ENCODE peak calls at places on chromosome 1, in six cellular contexts. O is mesenchymal stem cell, R is neuronal stem cell, B is trophoblast cell, U is mesendoderm, C is H1. S is an unnamed sample.
A peak's percentile ranks its signal among the peaks of the same experiment; 100 is the strongest.

GRCh38 chr1:65050735-65051134 is 84.4 kb upstream of the JAK1 start:
- DNase-seq in O (no peak), R (no peak), B (no peak), U (no peak), C (no peak), S (no peak)

GRCh38 chr1:25095635-25096200 is 136.6 kb downstream of the SYF2 start:
- DNase-seq in O (no peak), R (no peak), B (no peak), U (no peak), C (no peak), S (no peak)

GRCh38 chr1:150562384-150563339 is 13.5 kb downstream of the ADAMTSL4 start:
- DNase-seq in O (peak; percentile 73), R (no peak), B (peak; percentile 74), U (no peak), C (no peak), S (no peak)

GRCh38 chr1:2777428-2778219 is 23.9 kb downstream of the TTC34 start:
- DNase-seq in O (no peak), R (no peak), B (no peak), U (no peak), C (no peak), S (no peak)

GRCh38 chr1:64680601-64681000 is 64.3 kb upstream of the RAVER2 start:
- DNase-seq in O (no peak), R (no peak), B (no peak), U (no peak), C (no peak), S (no peak)

GRCh38 chr1:3454811-3455618 is 550 bp downstream of the ARHGEF16 start:
- DNase-seq in O (peak; percentile 14), R (peak; percentile 50), B (peak; percentile 55), U (peak; percentile 88), C (peak; percentile 85), S (no peak)

GRCh38 chr1:237794071-237794470 is 96.7 kb downstream of the ZP4 start:
- DNase-seq in O (no peak), R (no peak), B (peak; percentile 26), U (no peak), C (no peak), S (no peak)

GRCh38 chr1:16630661-16631247 is 17.4 kb upstream of the NBPF1 start:
- DNase-seq in O (no peak), R (no peak), B (no peak), U (no peak), C (peak; percentile 70), S (no peak)

GRCh38 chr1:234473123-234473522 is 5.9 kb downstream of the TARBP1 start:
- DNase-seq in O (peak; percentile 66), R (no peak), B (no peak), U (no peak), C (no peak), S (no peak)

GRCh38 chr1:225766967-225767413 is 10.6 kb upstream of the SRP9 start:
- DNase-seq in O (peak; percentile 81), R (no peak), B (no peak), U (no peak), C (no peak), S (peak; percentile 90)

GRCh38 chr1:217076902-217077301 is 353.7 kb upstream of the ESRRG start:
- DNase-seq in O (peak; percentile 67), R (no peak), B (no peak), U (no peak), C (no peak), S (peak; percentile 77)

GRCh38 chr1:91708691-91709090 is 177.3 kb downstream of the TGFBR3 start:
- DNase-seq in O (no peak), R (no peak), B (no peak), U (no peak), C (no peak), S (no peak)

GRCh38 chr1:36456391-36456928 is 6.2 kb upstream of the OSCP1 start:
- DNase-seq in O (no peak), R (no peak), B (no peak), U (no peak), C (no peak), S (no peak)

GRCh38 chr1:36913523-36914060 is 120.7 kb downstream of the GRIK3 start:
- DNase-seq in O (no peak), R (no peak), B (no peak), U (peak; percentile 40), C (no peak), S (no peak)

GRCh38 chr1:53079251-53079650 is 17.2 kb downstream of the PODN start:
- DNase-seq in O (no peak), R (no peak), B (no peak), U (no peak), C (no peak), S (no peak)

GRCh38 chr1:81752840-81753239 is 47.9 kb upstream of the ADGRL2 start:
- DNase-seq in O (no peak), R (no peak), B (no peak), U (no peak), C (no peak), S (no peak)

GRCh38 chr1:205543351-205544305 is 39.2 kb downstream of the CDK18 start:
- DNase-seq in O (peak; percentile 69), R (peak; percentile 76), B (peak; percentile 69), U (peak; percentile 95), C (peak; percentile 80), S (peak; percentile 82)

GRCh38 chr1:2050793-2051682 is 827 bp downstream of the PRKCZ start:
- DNase-seq in O (no peak), R (no peak), B (peak; percentile 50), U (peak; percentile 33), C (no peak), S (no peak)

GRCh38 chr1:47226121-47226977 is 5.7 kb downstream of the TAL1 start:
- DNase-seq in O (no peak), R (no peak), B (no peak), U (no peak), C (no peak), S (no peak)
- H3K4me3 ChIP-seq in O (no peak overlapping the region), R (no peak overlapping the region), B (no peak overlapping the region), U (no peak overlapping the region), C (peak overlapping the region; percentile 54), S (no peak overlapping the region)

GRCh38 chr1:244971524-244972216 is 107.3 kb upstream of the HNRNPU start:
- DNase-seq in O (no peak), R (no peak), B (peak; percentile 38), U (no peak), C (no peak), S (no peak)
- H4K8ac ChIP-seq in O (no peak overlapping the region), R (no peak overlapping the region), B (no peak overlapping the region), U (no peak overlapping the region), C (no peak overlapping the region), S (peak overlapping the region; percentile 95)

GRCh38 chr1:164590592-164590991 is 31.6 kb downstream of the PBX1 start:
- DNase-seq in O (no peak), R (no peak), B (no peak), U (no peak), C (no peak), S (no peak)

GRCh38 chr1:164587617-164588367 is 28.8 kb downstream of the PBX1 start:
- DNase-seq in O (no peak), R (no peak), B (no peak), U (no peak), C (no peak), S (no peak)

GRCh38 chr1:164588388-164589341 is 29.7 kb downstream of the PBX1 start:
- DNase-seq in O (peak; percentile 83), R (peak; percentile 88), B (no peak), U (peak; percentile 84), C (no peak), S (peak; percentile 77)

GRCh38 chr1:164589961-164590507 is 31.1 kb downstream of the PBX1 start:
- DNase-seq in O (no peak), R (no peak), B (no peak), U (peak; percentile 75), C (no peak), S (no peak)

GRCh38 chr1:164589408-164589807 is 30.4 kb downstream of the PBX1 start:
- DNase-seq in O (no peak), R (no peak), B (no peak), U (no peak), C (no peak), S (no peak)
- H3K4me3 ChIP-seq in O (no peak overlapping the region), R (no peak overlapping the region), B (no peak overlapping the region), U (no peak overlapping the region), C (peak overlapping the region; percentile 51), S (no peak overlapping the region)

GRCh38 chr1:4652631-4653327 is 1.6 kb upstream of the AJAP1 start:
- DNase-seq in O (peak; percentile 22), R (peak; percentile 62), B (peak; percentile 68), U (peak; percentile 74), C (peak; percentile 91), S (no peak)

GRCh38 chr1:4650981-4651380 is 3.4 kb upstream of the AJAP1 start:
- DNase-seq in O (no peak), R (no peak), B (no peak), U (peak; percentile 54), C (no peak), S (no peak)

GRCh38 chr1:4648657-4649056 is 5.8 kb upstream of the AJAP1 start:
- DNase-seq in O (no peak), R (no peak), B (no peak), U (no peak), C (no peak), S (no peak)

GRCh38 chr1:4650486-4650885 is 3.9 kb upstream of the AJAP1 start:
- DNase-seq in O (no peak), R (no peak), B (peak; percentile 15), U (peak; percentile 87), C (no peak), S (no peak)

DNA sequence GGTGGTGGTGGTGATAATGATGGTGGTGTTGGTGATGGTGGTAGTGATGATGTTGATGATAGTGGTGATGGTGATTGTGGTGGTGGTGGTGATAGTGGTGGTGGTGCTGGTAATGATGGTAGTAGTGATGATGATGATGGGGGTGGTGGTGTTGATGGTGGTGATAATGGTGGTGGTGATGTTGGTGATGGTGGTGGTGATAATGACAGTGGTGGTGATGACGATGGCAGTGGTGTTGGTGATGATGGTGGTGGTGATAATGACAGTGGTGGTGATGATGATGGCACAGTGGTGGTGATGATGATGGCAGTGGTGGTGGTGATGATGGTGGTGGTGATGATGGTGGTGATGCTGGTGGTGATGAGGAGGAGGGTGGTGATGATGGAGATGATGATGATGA is 7.0 kb upstream of the AJAP1 start:
- DNase-seq in O (no peak), R (no peak), B (no peak), U (no peak), C (no peak), S (no peak)
- H4K8ac ChIP-seq in O (no peak overlapping the region), R (no peak overlapping the region), B (no peak overlapping the region), U (no peak overlapping the region), C (no peak overlapping the region), S (no peak overlapping the region)

GRCh38 chr1:174160109-174160473 is 771 bp downstream of the RABGAP1L start:
- DNase-seq in O (peak; percentile 59), R (no peak), B (peak; percentile 63), U (peak; percentile 49), C (no peak), S (peak; percentile 39)

GRCh38 chr1:174158767-174159252 is 510 bp upstream of the RABGAP1L start:
- DNase-seq in O (no peak), R (peak; percentile 1), B (no peak), U (no peak), C (no peak), S (no peak)

GRCh38 chr1:174161813-174162212 is 2.5 kb downstream of the RABGAP1L start:
- DNase-seq in O (no peak), R (no peak), B (no peak), U (no peak), C (no peak), S (no peak)

GRCh38 chr1:174159253-174160108 is at the start of gene RABGAP1L:
- DNase-seq in O (peak; percentile 94), R (peak; percentile 92), B (peak; percentile 95), U (peak; percentile 97), C (peak; percentile 90), S (peak; percentile 92)

GRCh38 chr1:174160603-174161002 is 1.3 kb downstream of the RABGAP1L start:
- DNase-seq in O (no peak), R (no peak), B (no peak), U (no peak), C (no peak), S (no peak)
- H3K4me3 ChIP-seq in O (no peak overlapping the region), R (no peak overlapping the region), B (no peak overlapping the region), U (no peak overlapping the region), C (peak overlapping the region; percentile 87), S (peak overlapping the region; percentile 72)